ENCODE peak calls at places on chromosomes 11 and 22, in ten cellular contexts. O, G, R, K, I, U, H, V, M and W are unnamed samples.

GRCh38 chr11:118436639-118437045 is 350 bp downstream of the KMT2A start:
- DNase-seq in O (no peak), G (peak), R (no peak), K (no peak), I (peak), U (peak), H (no peak), V (peak), M (no peak), W (no peak)

GRCh38 chr11:63613517-63614135 is 607 bp downstream of the PLAAT3 start:
- DNase-seq in O (peak), G (no peak), R (no peak), K (peak), I (peak), U (peak), H (no peak), V (peak), M (peak), W (peak)

GRCh38 chr22:37503850-37504249 is 15.4 kb downstream of the CARD10 start:
- DNase-seq in O (no peak), G (no peak), R (no peak), K (peak), I (no peak), U (no peak), H (no peak), V (no peak), M (no peak), W (no peak)

GRCh38 chr11:1181858-1182535 is 24.2 kb downstream of the MUC5AC start:
- DNase-seq in O (no peak), G (no peak), R (no peak), K (no peak), I (no peak), U (no peak), H (no peak), V (no peak), M (no peak), W (no peak)

GRCh38 chr11:48210052-48210451 is 6.6 kb upstream of the OR4B1 start:
- DNase-seq in O (no peak), G (no peak), R (no peak), K (no peak), I (no peak), U (peak), H (no peak), V (no peak), M (no peak), W (no peak)

GRCh38 chr22:38696606-38697005 is 4.1 kb downstream of the JOSD1 start:
- DNase-seq in O (no peak), G (peak), R (peak), K (peak), I (no peak), U (peak), H (peak), V (no peak), M (no peak), W (no peak)

GRCh38 chr11:32434116-32434386 is 1.3 kb downstream of the WT1 start:
- DNase-seq in O (no peak), G (no peak), R (no peak), K (no peak), I (no peak), U (no peak), H (no peak), V (no peak), M (no peak), W (no peak)

GRCh38 chr11:95698939-95699562 is 90.5 kb downstream of the FAM76B start:
- DNase-seq in O (no peak), G (no peak), R (peak), K (no peak), I (no peak), U (peak), H (no peak), V (no peak), M (no peak), W (no peak)

GRCh38 chr11:116432301-116432700 is 340.5 kb downstream of the BUD13 start:
- DNase-seq in O (no peak), G (no peak), R (no peak), K (no peak), I (no peak), U (no peak), H (no peak), V (no peak), M (peak), W (no peak)

GRCh38 chr11:76167590-76167989 is 38.7 kb downstream of the WNT11 start:
- DNase-seq in O (no peak), G (no peak), R (no peak), K (no peak), I (no peak), U (no peak), H (no peak), V (no peak), M (no peak), W (no peak)

GRCh38 chr11:6646040-6646439 is 9.6 kb downstream of the DCHS1 start:
- DNase-seq in O (no peak), G (no peak), R (no peak), K (no peak), I (no peak), U (peak), H (no peak), V (no peak), M (no peak), W (no peak)

GRCh38 chr11:80727315-80727714 is 1286.5 kb upstream of the TENM4 start:
- DNase-seq in O (peak), G (no peak), R (peak), K (peak), I (peak), U (peak), H (no peak), V (no peak), M (peak), W (peak)

GRCh38 chr11:11789735-11790369 is 51.9 kb upstream of the USP47 start:
- DNase-seq in O (peak), G (no peak), R (peak), K (peak), I (peak), U (peak), H (no peak), V (no peak), M (no peak), W (peak)

GRCh38 chr22:37253164-37253660 is 9.1 kb upstream of the RAC2 start:
- DNase-seq in O (no peak), G (no peak), R (no peak), K (no peak), I (no peak), U (no peak), H (no peak), V (no peak), M (no peak), W (no peak)

GRCh38 chr11:66101055-66101454 is 31.0 kb downstream of the PACS1 start:
- DNase-seq in O (no peak), G (no peak), R (no peak), K (no peak), I (no peak), U (no peak), H (no peak), V (no peak), M (no peak), W (no peak)

GRCh38 chr11:11461473-11461872 is 108.4 kb upstream of the CSNK2A3 start:
- DNase-seq in O (no peak), G (no peak), R (no peak), K (no peak), I (no peak), U (peak), H (no peak), V (no peak), M (peak), W (no peak)

GRCh38 chr11:10599388-10600175 is 31.1 kb upstream of the LYVE1 start:
- DNase-seq in O (no peak), G (no peak), R (no peak), K (no peak), I (no peak), U (no peak), H (no peak), V (no peak), M (peak), W (no peak)

GRCh38 chr22:38724176-38724575 is 18.4 kb downstream of the GTPBP1 start:
- DNase-seq in O (no peak), G (no peak), R (no peak), K (no peak), I (no peak), U (no peak), H (no peak), V (no peak), M (no peak), W (no peak)

GRCh38 chr11:10639350-10639749 is 54.2 kb downstream of the IRAG1 start:
- DNase-seq in O (no peak), G (no peak), R (no peak), K (no peak), I (no peak), U (no peak), H (no peak), V (no peak), M (no peak), W (no peak)

GRCh38 chr11:95108159-95108611 is 18.5 kb downstream of the ENDOD1 start:
- DNase-seq in O (peak), G (no peak), R (no peak), K (peak), I (no peak), U (peak), H (no peak), V (no peak), M (peak), W (peak)